ENCODE peak calls at places on chromosomes 7 and 10, in four cellular contexts. I, B, N and L are unnamed samples.

GRCh38 chr10:63603709-63604445 is 82.7 kb downstream of the REEP3 start:
- DNase-seq in B (no peak), N (no peak), I (no peak), L (no peak)

GRCh38 chr7:98867271-98867701 is 2.5 kb downstream of the TMEM130 start:
- DNase-seq in N (no peak), B (no peak), I (no peak), L (no peak)

GRCh38 chr10:15714847-15715246 is 4.9 kb downstream of the ITGA8 start:
- DNase-seq in N (no peak), B (no peak), I (no peak), L (no peak)

GRCh38 chr10:61475449-61475873 is 22.3 kb upstream of the TMEM26 start:
- DNase-seq in I (no peak), N (no peak), B (peak; percentile 41), L (no peak)

GRCh38 chr7:13496971-13497370 is 492.5 kb downstream of the ETV1 start:
- DNase-seq in B (no peak), N (no peak), I (no peak), L (no peak)

GRCh38 chr10:29345144-29345892 is 56.4 kb downstream of the LYZL1 start:
- DNase-seq in I (no peak), N (no peak), B (no peak), L (no peak)

GRCh38 chr10:69721690-69722310 is 79.9 kb upstream of the COL13A1 start:
- DNase-seq in I (no peak), N (no peak), B (peak; percentile 30), L (no peak)

GRCh38 chr10:132987671-132988571 is 45.6 kb upstream of the CFAP46 start:
- DNase-seq in N (no peak), I (no peak), B (no peak), L (no peak)

GRCh38 chr10:69567920-69568319 is 5.3 kb downstream of the NEUROG3 start:
- DNase-seq in B (peak; percentile 30), I (peak; percentile 83), N (peak; percentile 13), L (no peak)

GRCh38 chr10:133079836-133080682 is 7.7 kb upstream of the ADGRA1 start:
- DNase-seq in I (peak; percentile 82), B (no peak), N (no peak), L (no peak)

GRCh38 chr7:44693641-44694313 is 54.9 kb upstream of the ZMIZ2 start:
- DNase-seq in B (no peak), N (no peak), I (no peak), L (no peak)

GRCh38 chr10:33331020-33331557 is 3.4 kb downstream of the NRP1 start:
- DNase-seq in I (no peak), N (no peak), B (no peak), L (no peak)

GRCh38 chr7:12524794-12525386 is 45.6 kb upstream of the SCIN start:
- DNase-seq in N (no peak), B (peak; percentile 63), I (no peak), L (no peak)

GRCh38 chr7:149854611-149855367 is 16.6 kb downstream of the ZNF862 start:
- DNase-seq in B (peak; percentile 44), I (peak; percentile 83), N (peak; percentile 38), L (peak; percentile 65)

GRCh38 chr10:34580643-34581042 is 234.5 kb downstream of the PARD3 start:
- DNase-seq in I (no peak), B (peak; percentile 89), N (no peak), L (no peak)

GRCh38 chr10:112374724-112375541 is 1.0 kb downstream of the ACSL5 start:
- DNase-seq in B (no peak), N (no peak), I (no peak), L (no peak)

GRCh38 chr10:44199991-44200655 is 184.8 kb downstream of the CXCL12 start:
- DNase-seq in I (no peak), N (no peak), B (no peak), L (no peak)

GRCh38 chr10:69007260-69007659 is 18.7 kb downstream of the KIFBP start:
- DNase-seq in N (no peak), B (no peak), I (no peak), L (no peak)

GRCh38 chr10:70478191-70479160 is at the start of gene PALD1:
- DNase-seq in N (peak; percentile 37), B (no peak), I (peak; percentile 80), L (no peak)

GRCh38 chr7:25786958-25787730 is 364.9 kb upstream of the NFE2L3 start:
- DNase-seq in B (no peak), I (no peak), N (no peak), L (no peak)

GRCh38 chr7:32914186-32914585 is 22.6 kb upstream of the KBTBD2 start:
- DNase-seq in I (peak; percentile 50), N (no peak), B (no peak), L (no peak)

GRCh38 chr10:129074939-129075338 is 392.1 kb upstream of the MGMT start:
- DNase-seq in N (no peak), B (no peak), I (no peak), L (no peak)

GRCh38 chr10:96695366-96695765 is 24.9 kb downstream of the PIK3AP1 start:
- DNase-seq in N (no peak), I (no peak), B (no peak), L (no peak)

GRCh38 chr7:70649323-70649722 is 482.6 kb upstream of the GALNT17 start:
- DNase-seq in B (no peak), I (no peak), N (no peak), L (no peak)

GRCh38 chr10:86111902-86112301 is 254.7 kb downstream of the GRID1 start:
- DNase-seq in N (no peak), B (no peak), I (peak; percentile 7), L (peak; percentile 57)

GRCh38 chr10:86109421-86109820 is 257.2 kb downstream of the GRID1 start:
- DNase-seq in N (no peak), B (no peak), I (no peak), L (no peak)

GRCh38 chr10:86108696-86109095 is 257.9 kb downstream of the GRID1 start:
- DNase-seq in B (no peak), I (no peak), N (no peak), L (no peak)

GRCh38 chr10:86113044-86113443 is 253.6 kb downstream of the GRID1 start:
- DNase-seq in I (no peak), B (no peak), N (no peak), L (no peak)

GRCh38 chr10:86110156-86110786 is 256.3 kb downstream of the GRID1 start:
- DNase-seq in I (peak; percentile 56), B (no peak), N (no peak), L (peak; percentile 20)
- TF ChIP-seq CTCF in I (peak; percentile 79), B (no peak), N (no peak), L (no peak)

GRCh38 chr7:45873355-45873754 is 473 bp upstream of the CCDC201 start:
- DNase-seq in I (peak; percentile 28), B (peak; percentile 26), N (no peak), L (no peak)

GRCh38 chr7:45874408-45875131 is 1.7 kb upstream of the CCDC201 start:
- DNase-seq in I (no peak), N (no peak), B (peak; percentile 87), L (no peak)

GRCh38 chr7:45869426-45869825 is 3.5 kb downstream of the CCDC201 start:
- DNase-seq in N (no peak), I (no peak), B (peak; percentile 15), L (no peak)

GRCh38 chr7:45873035-45873354 is at the start of gene CCDC201:
- DNase-seq in B (no peak), N (no peak), I (no peak), L (no peak)

DNA sequence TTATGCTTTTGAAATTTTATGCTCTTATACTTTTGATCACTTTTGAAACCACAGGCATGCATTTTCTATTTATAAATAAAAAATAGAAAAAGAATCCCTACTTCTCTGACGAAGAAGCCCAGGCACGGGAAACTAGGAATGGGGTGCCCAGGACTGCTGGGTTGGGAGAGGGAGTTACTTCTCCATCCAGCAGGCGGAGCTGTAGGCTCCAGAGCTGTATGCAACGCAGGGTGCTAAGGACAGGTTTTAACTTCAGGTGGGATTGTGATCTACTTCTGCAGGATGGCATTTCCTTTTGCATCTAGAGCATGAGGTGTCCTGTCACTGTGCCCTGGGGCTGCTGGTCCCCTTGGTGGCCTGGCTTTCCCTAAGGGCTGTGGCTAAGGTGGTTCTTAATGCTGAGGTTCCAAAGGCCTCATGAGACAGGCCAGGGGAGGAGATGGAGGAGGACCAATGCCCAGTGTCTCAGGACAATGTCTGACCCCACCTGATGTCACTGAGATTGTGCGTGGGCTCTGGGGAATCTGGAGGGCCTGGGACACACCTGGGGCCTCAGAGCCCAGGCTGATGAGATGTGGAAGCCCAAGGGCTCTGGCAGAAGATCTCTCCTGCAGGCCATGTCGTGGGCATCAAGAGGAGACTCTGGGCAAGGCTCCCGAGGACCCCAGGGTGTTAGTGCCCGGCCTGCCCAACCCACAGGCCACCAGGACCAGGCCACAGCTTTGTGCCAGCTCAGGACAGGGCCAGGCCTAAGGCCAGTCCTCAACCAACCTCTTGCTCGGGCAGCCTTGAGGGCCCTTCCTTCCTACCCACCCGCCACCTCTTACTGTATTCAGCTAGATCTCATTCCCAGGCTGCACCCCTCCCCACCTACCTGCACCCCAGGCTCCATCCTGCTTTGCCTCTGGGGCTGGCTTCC is 507 bp downstream of the CCDC201 start:
- DNase-seq in B (peak; percentile 15), I (peak; percentile 60), N (no peak), L (no peak)
- TF ChIP-seq CTCF in B (peak; percentile 69), I (peak; percentile 84), N (no peak), L (peak; percentile 10)

GRCh38 chr7:104862719-104863118 is 151.3 kb upstream of the KMT2E start:
- DNase-seq in I (peak; percentile 53), N (no peak), B (no peak), L (no peak)
- TF ChIP-seq CTCF in I (peak; percentile 66), N (no peak), B (no peak), L (no peak)

DNA sequence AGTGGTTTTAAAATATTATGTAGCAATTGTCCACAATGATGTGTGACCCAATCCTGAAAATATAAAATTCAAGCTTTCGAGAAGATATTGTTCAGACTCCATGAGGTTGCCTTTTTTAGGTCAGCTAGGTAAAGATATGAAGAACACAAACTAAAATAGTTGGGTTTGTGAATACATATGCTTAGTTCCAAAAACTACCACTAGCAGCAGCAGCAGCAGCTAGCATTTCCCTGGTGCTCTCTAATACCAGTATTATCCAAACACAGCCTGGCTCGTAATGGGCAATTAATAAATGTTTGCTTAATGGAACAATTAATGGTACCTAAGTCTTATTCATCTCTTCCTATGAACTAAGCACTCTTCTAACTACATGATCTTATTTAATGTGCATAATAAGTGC is 362.5 kb downstream of the MALRD1 start:
- DNase-seq in N (no peak), I (no peak), B (no peak), L (no peak)
- TF ChIP-seq CTCF in N (no peak), I (peak; percentile 34), B (no peak), L (no peak)

GRCh38 chr7:65750511-65751344 is 122.1 kb upstream of the VKORC1L1 start:
- DNase-seq in I (peak; percentile 92), N (peak; percentile 75), B (peak; percentile 78), L (peak; percentile 96)
- TF ChIP-seq CTCF in I (no peak), N (peak; percentile 19), B (no peak), L (no peak)